ENCODE peak calls at places on chromosomes 6 and 20, in four cellular contexts. Q is Caki2, M is NCI-H1092, X is GM12865. I is an unnamed sample.

GRCh38 chr6:70396796-70397729 is 16.2 kb upstream of the FAM135A start:
- DNase-seq in Q (no peak), M (no peak), X (no peak), I (no peak)

GRCh38 chr20:3613821-3614440 is 49.3 kb downstream of the GFRA4 start:
- DNase-seq in Q (no peak), M (no peak), X (no peak), I (no peak)

GRCh38 chr6:41690541-41691330 is 44.7 kb downstream of the TFEB start:
- DNase-seq in Q (no peak), M (no peak), X (no peak), I (no peak)

GRCh38 chr20:57531986-57532566 is 7.1 kb upstream of the CTCFL start:
- DNase-seq in Q (no peak), M (no peak), X (no peak), I (no peak)

GRCh38 chr20:43824699-43825402 is 89.8 kb upstream of the TOX2 start:
- DNase-seq in Q (no peak), M (peak; percentile 64), X (peak; percentile 70), I (no peak)

GRCh38 chr6:28657367-28657755 is 131.7 kb downstream of the GPX5 start:
- DNase-seq in Q (no peak), M (no peak), X (no peak), I (no peak)

GRCh38 chr6:139126255-139126654 is 8.6 kb upstream of the HECA start:
- DNase-seq in Q (no peak), M (no peak), X (no peak), I (no peak)

GRCh38 chr6:163670283-163670682 is 255.8 kb downstream of the QKI start:
- DNase-seq in Q (no peak), M (no peak), X (no peak), I (no peak)

GRCh38 chr6:5515200-5515599 is 253.9 kb downstream of the FARS2 start:
- DNase-seq in Q (no peak), M (no peak), X (no peak), I (no peak)

GRCh38 chr6:1392813-1393640 is 3.7 kb downstream of the FOXF2 start:
- DNase-seq in Q (no peak), M (no peak), X (no peak), I (no peak)

GRCh38 chr6:129188795-129189194 is 305.9 kb downstream of the LAMA2 start:
- DNase-seq in Q (no peak), M (no peak), X (no peak), I (no peak)

GRCh38 chr20:60115452-60115851 is 157.2 kb downstream of the CDH26 start:
- DNase-seq in Q (no peak), M (no peak), X (no peak), I (no peak)

I was measured in H1.